ENCODE peak calls at places on chromosomes 4 and X, in nine cellular contexts. One of them, this sample, is unnamed.
A peak's percentile ranks its signal among the peaks of the same experiment; 100 is the strongest.

GRCh38 chrX:43750248-43750676 is 94.2 kb downstream of the MAOA start:
- DNase-seq in CD8-positive, alpha-beta T cell: no peak
- DNase-seq in stomach: peak; percentile 49
- DNase-seq in effector memory CD4-positive, alpha-beta T cell: no peak
- DNase-seq in testis: peak; percentile 50
- DNase-seq in small intestine: peak; percentile 84
- DNase-seq in thyroid gland: peak; percentile 55
- DNase-seq in H9: peak; percentile 65
- DNase-seq in suprapubic skin: peak; percentile 60
- DNase-seq in this sample: no peak

GRCh38 chr4:2933566-2934076 is 29.6 kb downstream of the NOP14 start:
- DNase-seq in stomach: no peak
- DNase-seq in CD8-positive, alpha-beta T cell: no peak
- DNase-seq in suprapubic skin: peak; percentile 83
- DNase-seq in testis: no peak
- DNase-seq in effector memory CD4-positive, alpha-beta T cell: no peak
- DNase-seq in thyroid gland: no peak
- DNase-seq in small intestine: no peak
- DNase-seq in H9: no peak
- DNase-seq in this sample: no peak

GRCh38 chrX:11111947-11112346 is 815 bp downstream of the HCCS start:
- DNase-seq in testis: no peak
- DNase-seq in H9: no peak
- DNase-seq in thyroid gland: no peak
- DNase-seq in CD8-positive, alpha-beta T cell: no peak
- DNase-seq in suprapubic skin: no peak
- DNase-seq in stomach: no peak
- DNase-seq in effector memory CD4-positive, alpha-beta T cell: no peak
- DNase-seq in small intestine: peak; percentile 40
- DNase-seq in this sample: no peak

GRCh38 chr4:5018096-5018495 is 1.2 kb downstream of the CYTL1 start:
- DNase-seq in thyroid gland: no peak
- DNase-seq in suprapubic skin: no peak
- DNase-seq in CD8-positive, alpha-beta T cell: no peak
- DNase-seq in stomach: no peak
- DNase-seq in effector memory CD4-positive, alpha-beta T cell: no peak
- DNase-seq in small intestine: no peak
- DNase-seq in H9: peak; percentile 4
- DNase-seq in testis: no peak
- DNase-seq in this sample: no peak

GRCh38 chrX:149145845-149146285 is 359.2 kb downstream of the IDS start:
- DNase-seq in CD8-positive, alpha-beta T cell: no peak
- DNase-seq in thyroid gland: no peak
- DNase-seq in stomach: no peak
- DNase-seq in small intestine: no peak
- DNase-seq in suprapubic skin: no peak
- DNase-seq in testis: no peak
- DNase-seq in H9: no peak
- DNase-seq in effector memory CD4-positive, alpha-beta T cell: no peak
- DNase-seq in this sample: no peak

GRCh38 chr4:99679204-99679603 is 21.6 kb upstream of the C4orf54 start:
- DNase-seq in stomach: no peak
- DNase-seq in thyroid gland: peak; percentile 48
- DNase-seq in small intestine: no peak
- DNase-seq in effector memory CD4-positive, alpha-beta T cell: no peak
- DNase-seq in testis: peak; percentile 69
- DNase-seq in suprapubic skin: no peak
- DNase-seq in CD8-positive, alpha-beta T cell: no peak
- DNase-seq in H9: no peak
- DNase-seq in this sample: no peak

GRCh38 chr4:156593464-156593863 is 378.1 kb downstream of the PDGFC start:
- DNase-seq in stomach: no peak
- DNase-seq in thyroid gland: no peak
- DNase-seq in effector memory CD4-positive, alpha-beta T cell: no peak
- DNase-seq in suprapubic skin: no peak
- DNase-seq in testis: no peak
- DNase-seq in CD8-positive, alpha-beta T cell: no peak
- DNase-seq in H9: no peak
- DNase-seq in small intestine: no peak
- DNase-seq in this sample: no peak

GRCh38 chr4:7844247-7844991 is 95.2 kb downstream of the AFAP1 start:
- DNase-seq in effector memory CD4-positive, alpha-beta T cell: peak; percentile 37
- DNase-seq in H9: peak; percentile 88
- DNase-seq in CD8-positive, alpha-beta T cell: peak; percentile 42
- DNase-seq in thyroid gland: peak; percentile 81
- DNase-seq in testis: peak; percentile 69
- DNase-seq in suprapubic skin: peak; percentile 83
- DNase-seq in stomach: peak; percentile 83
- DNase-seq in small intestine: peak; percentile 67
- DNase-seq in this sample: peak; percentile 60

GRCh38 chr4:80202784-80203553 is 5.7 kb downstream of the PRDM8 start:
- DNase-seq in H9: peak; percentile 66
- DNase-seq in effector memory CD4-positive, alpha-beta T cell: peak; percentile 31
- DNase-seq in suprapubic skin: peak; percentile 66
- DNase-seq in stomach: no peak
- DNase-seq in thyroid gland: no peak
- DNase-seq in CD8-positive, alpha-beta T cell: peak; percentile 19
- DNase-seq in small intestine: peak; percentile 16
- DNase-seq in testis: peak; percentile 63
- DNase-seq in this sample: no peak

GRCh38 chrX:39174761-39175417 is 373.6 kb downstream of the MID1IP1 start:
- DNase-seq in CD8-positive, alpha-beta T cell: peak; percentile 18
- DNase-seq in small intestine: peak; percentile 91
- DNase-seq in stomach: peak; percentile 38
- DNase-seq in thyroid gland: no peak
- DNase-seq in effector memory CD4-positive, alpha-beta T cell: peak; percentile 33
- DNase-seq in suprapubic skin: no peak
- DNase-seq in H9: no peak
- DNase-seq in testis: no peak
- DNase-seq in this sample: no peak

DNA sequence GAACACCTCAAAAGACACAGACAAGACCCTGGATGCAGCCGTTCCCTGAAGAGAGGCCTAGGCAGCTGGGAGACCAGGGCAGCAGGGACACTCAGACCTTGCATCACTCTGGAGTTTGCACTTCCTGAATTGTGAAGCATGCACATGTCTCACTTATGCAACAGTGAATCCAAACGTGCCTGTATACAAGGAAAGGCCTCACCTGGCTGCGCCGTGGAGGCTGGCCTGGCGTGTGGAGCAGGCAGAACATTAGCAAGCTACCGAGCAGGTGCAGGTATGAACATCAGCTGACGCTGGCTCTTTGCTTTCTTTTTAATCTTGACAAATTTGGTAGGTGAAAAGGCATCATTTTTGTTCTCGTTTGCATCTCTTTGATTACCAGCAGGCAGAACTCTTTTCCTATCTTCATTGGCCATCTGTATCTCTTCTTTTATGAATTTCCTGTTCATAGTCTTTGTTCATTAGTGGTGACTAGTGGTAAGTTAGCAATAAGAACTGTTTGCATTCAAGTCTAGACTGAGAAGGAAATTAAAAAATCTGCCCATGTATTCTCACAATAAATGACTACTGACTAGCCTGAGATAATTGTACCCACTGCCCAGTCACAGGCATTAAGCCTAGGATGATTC is 37.2 kb upstream of the IRAK1 start:
- DNase-seq in effector memory CD4-positive, alpha-beta T cell: no peak
- DNase-seq in thyroid gland: no peak
- DNase-seq in stomach: no peak
- DNase-seq in suprapubic skin: no peak
- DNase-seq in testis: no peak
- DNase-seq in H9: no peak
- DNase-seq in small intestine: peak; percentile 86
- DNase-seq in CD8-positive, alpha-beta T cell: no peak
- DNase-seq in this sample: no peak
- H3K27ac ChIP-seq in effector memory CD4-positive, alpha-beta T cell: no peak overlapping the region
- H3K27ac ChIP-seq in thyroid gland: no peak overlapping the region
- H3K27ac ChIP-seq in stomach: no peak overlapping the region
- H3K27ac ChIP-seq in suprapubic skin: no peak overlapping the region
- H3K27ac ChIP-seq in testis: no peak overlapping the region
- H3K27ac ChIP-seq in H9: no peak overlapping the region
- H3K27ac ChIP-seq in small intestine: peak overlapping the region; percentile 21
- H3K27ac ChIP-seq in CD8-positive, alpha-beta T cell: no peak overlapping the region
- H3K27ac ChIP-seq in this sample: no peak overlapping the region

GRCh38 chr4:153572609-153573008 is 106.4 kb downstream of the TMEM131L start:
- DNase-seq in effector memory CD4-positive, alpha-beta T cell: no peak
- DNase-seq in testis: no peak
- DNase-seq in small intestine: no peak
- DNase-seq in CD8-positive, alpha-beta T cell: no peak
- DNase-seq in H9: no peak
- DNase-seq in stomach: no peak
- DNase-seq in suprapubic skin: no peak
- DNase-seq in thyroid gland: no peak
- DNase-seq in this sample: no peak
- H3K27ac ChIP-seq in effector memory CD4-positive, alpha-beta T cell: no peak overlapping the region
- H3K27ac ChIP-seq in testis: no peak overlapping the region
- H3K27ac ChIP-seq in small intestine: no peak overlapping the region
- H3K27ac ChIP-seq in CD8-positive, alpha-beta T cell: no peak overlapping the region
- H3K27ac ChIP-seq in H9: no peak overlapping the region
- H3K27ac ChIP-seq in stomach: no peak overlapping the region
- H3K27ac ChIP-seq in suprapubic skin: no peak overlapping the region
- H3K27ac ChIP-seq in thyroid gland: no peak overlapping the region
- H3K27ac ChIP-seq in this sample: no peak overlapping the region

GRCh38 chrX:108307408-108308085 is 130.7 kb downstream of the COL4A6 start:
- DNase-seq in effector memory CD4-positive, alpha-beta T cell: no peak
- DNase-seq in suprapubic skin: no peak
- DNase-seq in small intestine: no peak
- DNase-seq in thyroid gland: peak; percentile 76
- DNase-seq in stomach: peak; percentile 60
- DNase-seq in H9: no peak
- DNase-seq in CD8-positive, alpha-beta T cell: no peak
- DNase-seq in testis: no peak
- DNase-seq in this sample: no peak

GRCh38 chrX:108303682-108304081 is 134.5 kb downstream of the COL4A6 start:
- DNase-seq in testis: no peak
- DNase-seq in effector memory CD4-positive, alpha-beta T cell: no peak
- DNase-seq in stomach: no peak
- DNase-seq in CD8-positive, alpha-beta T cell: no peak
- DNase-seq in H9: no peak
- DNase-seq in small intestine: no peak
- DNase-seq in thyroid gland: no peak
- DNase-seq in suprapubic skin: no peak
- DNase-seq in this sample: no peak

GRCh38 chrX:108304210-108304609 is 134.0 kb downstream of the COL4A6 start:
- DNase-seq in thyroid gland: no peak
- DNase-seq in H9: no peak
- DNase-seq in suprapubic skin: no peak
- DNase-seq in testis: no peak
- DNase-seq in CD8-positive, alpha-beta T cell: no peak
- DNase-seq in stomach: no peak
- DNase-seq in effector memory CD4-positive, alpha-beta T cell: no peak
- DNase-seq in small intestine: peak; percentile 0
- DNase-seq in this sample: no peak

GRCh38 chrX:108309144-108309543 is 129.1 kb downstream of the COL4A6 start:
- DNase-seq in testis: no peak
- DNase-seq in thyroid gland: no peak
- DNase-seq in stomach: no peak
- DNase-seq in H9: no peak
- DNase-seq in CD8-positive, alpha-beta T cell: no peak
- DNase-seq in effector memory CD4-positive, alpha-beta T cell: no peak
- DNase-seq in suprapubic skin: no peak
- DNase-seq in small intestine: no peak
- DNase-seq in this sample: no peak

GRCh38 chrX:108306086-108306485 is 132.1 kb downstream of the COL4A6 start:
- DNase-seq in testis: no peak
- DNase-seq in small intestine: no peak
- DNase-seq in thyroid gland: no peak
- DNase-seq in stomach: no peak
- DNase-seq in effector memory CD4-positive, alpha-beta T cell: no peak
- DNase-seq in suprapubic skin: no peak
- DNase-seq in H9: no peak
- DNase-seq in CD8-positive, alpha-beta T cell: no peak
- DNase-seq in this sample: no peak
- H3K27ac ChIP-seq in testis: no peak overlapping the region
- H3K27ac ChIP-seq in small intestine: no peak overlapping the region
- H3K27ac ChIP-seq in thyroid gland: no peak overlapping the region
- H3K27ac ChIP-seq in stomach: no peak overlapping the region
- H3K27ac ChIP-seq in effector memory CD4-positive, alpha-beta T cell: no peak overlapping the region
- H3K27ac ChIP-seq in suprapubic skin: no peak overlapping the region
- H3K27ac ChIP-seq in H9: no peak overlapping the region
- H3K27ac ChIP-seq in CD8-positive, alpha-beta T cell: no peak overlapping the region
- H3K27ac ChIP-seq in this sample: no peak overlapping the region

GRCh38 chrX:24493740-24494543 is 28.9 kb downstream of the PDK3 start:
- DNase-seq in H9: peak; percentile 70
- DNase-seq in thyroid gland: no peak
- DNase-seq in small intestine: peak; percentile 67
- DNase-seq in suprapubic skin: no peak
- DNase-seq in stomach: no peak
- DNase-seq in CD8-positive, alpha-beta T cell: no peak
- DNase-seq in testis: no peak
- DNase-seq in effector memory CD4-positive, alpha-beta T cell: no peak
- DNase-seq in this sample: no peak
- H3K27ac ChIP-seq in H9: no peak overlapping the region
- H3K27ac ChIP-seq in thyroid gland: no peak overlapping the region
- H3K27ac ChIP-seq in small intestine: no peak overlapping the region
- H3K27ac ChIP-seq in suprapubic skin: peak overlapping the region; percentile 14
- H3K27ac ChIP-seq in stomach: peak overlapping the region; percentile 31
- H3K27ac ChIP-seq in CD8-positive, alpha-beta T cell: no peak overlapping the region
- H3K27ac ChIP-seq in testis: no peak overlapping the region
- H3K27ac ChIP-seq in effector memory CD4-positive, alpha-beta T cell: no peak overlapping the region
- H3K27ac ChIP-seq in this sample: no peak overlapping the region

This sample was measured in substantia nigra.